ENCODE peak calls at places on chromosomes 13 and 19, in nine cellular contexts. N is cerebellar cortex; Z is NCI-H524; V is stimulated activated CD8-positive, alpha-beta memory T cell treated with anti-CD3 and anti-CD28 coated beads, Interleukin-7, amount 100 ng/mL, for 48 hours; K is cerebellum; H is activated naive CD4-positive, alpha-beta T cell treated with anti-CD3 and anti-CD28 coated beads, Interleukin-2, amount 10 ng/mL, durations not matched to agents 7 days and 5 days; M is anterior cingulate cortex; W is K562; L is astrocyte of the hippocampus. Q is an unnamed sample.

GRCh38 chr19:1291761-1292418 is 6.2 kb downstream of the EFNA2 start:
- DNase-seq in Z (no peak), M (no peak), N (no peak), W (no peak), L (no peak), V (no peak), H (no peak), K (no peak), Q (no peak)

GRCh38 chr13:35039012-35039411 is 96.9 kb downstream of the NBEA start:
- DNase-seq in L (no peak), V (no peak), H (no peak), Z (no peak), N (no peak), W (no peak), M (no peak), K (no peak), Q (no peak)

GRCh38 chr13:67369895-67370660 is 139.9 kb upstream of the PCDH9 start:
- DNase-seq in W (no peak), M (no peak), K (no peak), V (no peak), N (no peak), H (no peak), Z (no peak), L (peak), Q (no peak)

GRCh38 chr13:49300716-49301589 is 53.2 kb downstream of the CDADC1 start:
- DNase-seq in H (peak), M (peak), K (peak), W (peak), V (peak), N (peak), L (peak), Z (peak), Q (peak)

GRCh38 chr19:46493236-46494114 is 2.2 kb downstream of the PNMA8B start:
- DNase-seq in V (no peak), H (peak), K (no peak), Z (no peak), L (no peak), W (peak), M (no peak), N (no peak), Q (no peak)

GRCh38 chr19:17755977-17756670 is 4.8 kb downstream of the FCHO1 start:
- DNase-seq in K (peak), M (peak), Z (peak), V (no peak), W (peak), N (peak), L (peak), H (peak), Q (no peak)

GRCh38 chr13:29935309-29935981 is 85.0 kb upstream of the UBL3 start:
- DNase-seq in M (no peak), L (no peak), W (no peak), H (peak), N (no peak), V (peak), Z (no peak), K (no peak), Q (no peak)

GRCh38 chr19:35757749-35758608 is at the start of gene PROSER3:
- DNase-seq in L (peak), M (peak), W (peak), Z (peak), N (peak), H (peak), K (peak), V (peak), Q (peak)

GRCh38 chr13:24627864-24628418 is 52.3 kb upstream of the ATP12A start:
- DNase-seq in M (no peak), N (no peak), L (no peak), V (no peak), K (no peak), W (peak), H (no peak), Z (peak), Q (no peak)

GRCh38 chr19:43901395-43902390 is 33.4 kb downstream of the ZNF45 start:
- DNase-seq in W (peak), K (peak), H (peak), N (peak), Z (no peak), L (peak), M (peak), V (peak), Q (peak)

Q was measured in prostate gland.